ENCODE peak calls at places on chromosomes 1 and 21, in ten cellular contexts. X is MG63, N is uterus, Z is Caco-2, R is IMR-90, V is psoas muscle, E is left ventricle myocardium inferior, D is ascending aorta, A is colonic mucosa, K is bronchial epithelial cell. G is an unnamed sample. For H3K36me3, the result is how much of the 10 kb centered on the place peaks cover.

GRCh38 chr1:33338495-33339211 is 17.8 kb upstream of the A3GALT2 start:
- DNase-seq in X (no peak), N (peak), Z (peak), R (peak), V (peak), E (peak), D (no peak), A (no peak), K (peak), G (peak)

GRCh38 chr1:47669081-47669585 is 231.3 kb downstream of the FOXD2 start:
- DNase-seq in X (no peak), N (no peak), Z (no peak), R (no peak), V (no peak), E (no peak), D (no peak), A (peak), K (no peak), G (no peak)

GRCh38 chr1:200207711-200208126 is 180.2 kb downstream of the NR5A2 start:
- DNase-seq in X (peak), N (no peak), Z (no peak), R (peak), V (no peak), E (no peak), D (no peak), A (no peak), K (peak), G (no peak)

GRCh38 chr1:17559618-17560419 is 20.3 kb downstream of the ARHGEF10L start:
- DNase-seq in X (no peak), N (no peak), Z (no peak), R (no peak), V (no peak), E (no peak), D (no peak), A (peak), K (peak), G (no peak)

GRCh38 chr1:115331531-115332331 is 6.3 kb downstream of the NGF start:
- DNase-seq in X (no peak), N (no peak), Z (no peak), R (peak), V (no peak), E (no peak), D (no peak), A (no peak), K (no peak), G (no peak)

GRCh38 chr1:226535626-226536025 is 12.9 kb upstream of the STUM start:
- DNase-seq in X (no peak), N (no peak), Z (no peak), R (no peak), V (no peak), E (no peak), D (no peak), A (no peak), K (no peak), G (no peak)

GRCh38 chr21:28308516-28308915 is 684.2 kb downstream of the LTN1 start:
- DNase-seq in X (no peak), N (no peak), Z (no peak), R (peak), V (no peak), E (no peak), D (no peak), A (no peak), K (peak), G (no peak)

GRCh38 chr1:46491500-46492268 is 2.0 kb downstream of the DMBX1 start:
- DNase-seq in X (no peak), N (no peak), Z (no peak), R (no peak), V (no peak), E (no peak), D (no peak), A (no peak), K (no peak), G (no peak)

GRCh38 chr1:9100471-9101043 is 28.3 kb downstream of the GPR157 start:
- DNase-seq in X (no peak), N (no peak), Z (no peak), R (peak), V (no peak), E (no peak), D (no peak), A (no peak), K (no peak), G (no peak)

GRCh38 chr1:58748625-58749198 is 35.1 kb downstream of the JUN start:
- DNase-seq in X (no peak), N (no peak), Z (no peak), R (no peak), V (no peak), E (no peak), D (no peak), A (no peak), K (no peak), G (no peak)

GRCh38 chr1:181038399-181038873 is 4.7 kb downstream of the MR1 start:
- DNase-seq in X (peak), N (peak), Z (peak), R (peak), V (peak), E (no peak), D (no peak), A (peak), K (peak), G (peak)

GRCh38 chr1:159132271-159132881 is 39.0 kb upstream of the CADM3 start:
- DNase-seq in X (peak), N (peak), Z (peak), R (peak), V (peak), E (peak), D (no peak), A (peak), K (peak), G (peak)

GRCh38 chr1:48616710-48617109 is 144.7 kb upstream of the SPATA6 start:
- DNase-seq in X (no peak), N (no peak), Z (no peak), R (no peak), V (no peak), E (no peak), D (no peak), A (no peak), K (no peak), G (no peak)

GRCh38 chr1:197269053-197269452 is 1.0 kb downstream of the CRB1 start:
- DNase-seq in X (no peak), N (no peak), Z (no peak), R (no peak), V (no peak), E (no peak), D (no peak), A (no peak), K (no peak), G (peak)

GRCh38 chr21:34967509-34968289 is 81.4 kb downstream of the RUNX1 start:
- DNase-seq in X (no peak), N (no peak), Z (no peak), R (peak), V (no peak), E (no peak), D (no peak), A (no peak), K (peak), G (no peak)

GRCh38 chr21:41523175-41523574 is 15.2 kb upstream of the TMPRSS2 start:
- DNase-seq in X (no peak), N (no peak), Z (no peak), R (no peak), V (no peak), E (no peak), D (no peak), A (no peak), K (no peak), G (no peak)

GRCh38 chr1:228321895-228322294 is 84.7 kb downstream of the TRIM11 start:
- DNase-seq in X (no peak), N (peak), Z (peak), R (no peak), V (no peak), E (no peak), D (no peak), A (no peak), K (no peak), G (no peak)

GRCh38 chr1:37234941-37235418 is 200.7 kb upstream of the GRIK3 start:
- DNase-seq in X (no peak), N (no peak), Z (no peak), R (no peak), V (no peak), E (no peak), D (no peak), A (no peak), K (no peak), G (no peak)

GRCh38 chr21:42980959-42981523 is 6.7 kb downstream of the PKNOX1 start:
- DNase-seq in X (no peak), N (no peak), Z (no peak), R (no peak), V (no peak), E (no peak), D (no peak), A (no peak), K (no peak), G (no peak)

GRCh38 chr1:19368050-19368449 is 55.9 kb downstream of the SLC66A1 start:
- DNase-seq in X (no peak), N (no peak), Z (no peak), R (no peak), V (no peak), E (no peak), D (no peak), A (no peak), K (no peak), G (no peak)

GRCh38 chr1:19370453-19371170 is 58.5 kb downstream of the SLC66A1 start:
- DNase-seq in X (no peak), N (no peak), Z (no peak), R (no peak), V (no peak), E (no peak), D (no peak), A (no peak), K (no peak), G (no peak)

GRCh38 chr1:19368964-19369363 is 56.8 kb downstream of the SLC66A1 start:
- DNase-seq in X (no peak), N (no peak), Z (no peak), R (no peak), V (no peak), E (no peak), D (no peak), A (no peak), K (no peak), G (no peak)

GRCh38 chr1:19367584-19368041 is 55.5 kb downstream of the SLC66A1 start:
- DNase-seq in X (no peak), N (no peak), Z (no peak), R (no peak), V (no peak), E (no peak), D (no peak), A (no peak), K (peak), G (no peak)

GRCh38 chr1:19369396-19370090 is 57.4 kb downstream of the SLC66A1 start:
- DNase-seq in X (no peak), N (no peak), Z (no peak), R (no peak), V (no peak), E (no peak), D (no peak), A (no peak), K (no peak), G (no peak)
- H3K36me3 ChIP-seq in X (under half), N (under half), Z (under half), R (under half), V (under half), E (under half), D (under half), A (under half), K (under half), G (under half)

GRCh38 chr1:116396769-116397168 is 23.7 kb downstream of the ATP1A1 start:
- DNase-seq in X (no peak), N (no peak), Z (no peak), R (no peak), V (no peak), E (no peak), D (no peak), A (no peak), K (no peak), G (no peak)

GRCh38 chr1:116393792-116394191 is 20.7 kb downstream of the ATP1A1 start:
- DNase-seq in X (no peak), N (no peak), Z (no peak), R (no peak), V (no peak), E (no peak), D (no peak), A (no peak), K (no peak), G (no peak)

GRCh38 chr1:116393015-116393414 is 20.0 kb downstream of the ATP1A1 start:
- DNase-seq in X (no peak), N (no peak), Z (no peak), R (no peak), V (no peak), E (no peak), D (no peak), A (no peak), K (no peak), G (no peak)

GRCh38 chr1:116391207-116391606 is 18.2 kb downstream of the ATP1A1 start:
- DNase-seq in X (no peak), N (no peak), Z (no peak), R (no peak), V (no peak), E (no peak), D (no peak), A (no peak), K (no peak), G (no peak)

GRCh38 chr1:116394270-116394669 is 21.2 kb downstream of the ATP1A1 start:
- DNase-seq in X (no peak), N (no peak), Z (no peak), R (no peak), V (no peak), E (no peak), D (no peak), A (no peak), K (no peak), G (no peak)
- H3K36me3 ChIP-seq in X (half or more), N (under half), Z (under half), R (half or more), V (under half), E (half or more), D (half or more), A (half or more), K (under half), G (half or more)

GRCh38 chr1:23548704-23549143 is 10.6 kb downstream of the ID3 start:
- DNase-seq in X (no peak), N (no peak), Z (no peak), R (peak), V (peak), E (peak), D (no peak), A (no peak), K (no peak), G (no peak)
- H3K36me3 ChIP-seq in X (under half), N (under half), Z (under half), R (under half), V (under half), E (under half), D (under half), A (under half), K (under half), G (under half)

GRCh38 chr1:171588230-171588629 is 33.8 kb upstream of the MYOCOS start:
- DNase-seq in X (no peak), N (no peak), Z (no peak), R (no peak), V (no peak), E (no peak), D (no peak), A (no peak), K (no peak), G (no peak)

GRCh38 chr1:171585715-171586114 is 36.3 kb upstream of the MYOCOS start:
- DNase-seq in X (no peak), N (no peak), Z (no peak), R (no peak), V (no peak), E (no peak), D (no peak), A (no peak), K (peak), G (no peak)

GRCh38 chr1:171595324-171595723 is 26.7 kb upstream of the MYOCOS start:
- DNase-seq in X (no peak), N (no peak), Z (no peak), R (peak), V (no peak), E (no peak), D (no peak), A (no peak), K (no peak), G (no peak)

GRCh38 chr1:171590022-171590421 is 32.0 kb upstream of the MYOCOS start:
- DNase-seq in X (no peak), N (no peak), Z (no peak), R (peak), V (no peak), E (no peak), D (no peak), A (no peak), K (no peak), G (no peak)
- H3K36me3 ChIP-seq in X (half or more), N (under half), Z (under half), R (under half), V (under half), E (half or more), D (half or more), A (under half), K (under half), G (half or more)

GRCh38 chr1:155208406-155208655 is 164 bp upstream of the MTX1 start:
- DNase-seq in X (no peak), N (no peak), Z (no peak), R (no peak), V (no peak), E (no peak), D (no peak), A (no peak), K (no peak), G (no peak)

GRCh38 chr1:155207578-155208405 is at the start of gene THBS3:
- DNase-seq in X (peak), N (peak), Z (no peak), R (peak), V (peak), E (peak), D (peak), A (peak), K (no peak), G (peak)

GRCh38 chr1:155208656-155209372 is at the start of gene MTX1:
- DNase-seq in X (peak), N (peak), Z (peak), R (peak), V (peak), E (peak), D (peak), A (peak), K (peak), G (peak)

GRCh38 chr1:155205969-155206593 is 1.6 kb downstream of the THBS3 start:
- DNase-seq in X (no peak), N (no peak), Z (no peak), R (no peak), V (no peak), E (no peak), D (peak), A (no peak), K (no peak), G (no peak)

GRCh38 chr1:155206891-155207577 is 663 bp downstream of the THBS3 start:
- DNase-seq in X (peak), N (peak), Z (peak), R (peak), V (peak), E (peak), D (peak), A (peak), K (peak), G (peak)
- H3K36me3 ChIP-seq in X (under half), N (under half), Z (under half), R (under half), V (under half), E (under half), D (under half), A (under half), K (under half), G (under half)

GRCh38 chr1:156750191-156750931 is 1.1 kb downstream of the HDGF start:
- DNase-seq in X (peak), N (peak), Z (no peak), R (no peak), V (peak), E (no peak), D (no peak), A (peak), K (peak), G (no peak)
- H3K36me3 ChIP-seq in X (half or more), N (under half), Z (under half), R (under half), V (under half), E (under half), D (under half), A (under half), K (under half), G (under half)

DNA sequence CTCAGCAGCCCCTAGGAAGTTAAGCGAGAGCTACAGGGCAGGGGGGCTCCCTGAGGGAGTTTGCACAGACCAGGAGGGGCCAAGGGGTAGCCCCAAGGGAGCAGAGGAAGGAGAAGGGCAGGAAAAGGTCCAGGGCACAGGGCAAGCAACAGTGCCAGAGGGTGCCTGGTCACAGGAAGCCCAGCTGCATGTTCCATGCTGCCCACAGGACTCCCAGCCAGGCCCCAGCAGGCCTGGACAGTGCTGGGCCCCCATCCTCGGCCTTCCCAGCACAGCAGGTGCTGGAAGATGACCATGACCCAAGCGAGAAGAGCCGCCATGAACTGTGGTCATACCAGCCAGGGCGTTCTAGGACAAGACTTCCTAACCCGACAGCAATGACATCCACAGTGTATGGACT is 11.0 kb downstream of the KLHL21 start:
- DNase-seq in X (no peak), N (no peak), Z (no peak), R (no peak), V (no peak), E (no peak), D (no peak), A (no peak), K (no peak), G (no peak)
- H3K36me3 ChIP-seq in X (under half), N (under half), Z (under half), R (half or more), V (under half), E (half or more), D (half or more), A (under half), K (under half), G (half or more)

G was measured in HAP-1.